ENCODE peak calls at places on chromosomes 6 and 20, in ten cellular contexts. G is GM12865; S is adipocyte; R is CD8-positive, alpha-beta memory T cell; J is pancreas; Z is choroid plexus epithelial cell; D is HL-60; M is ovary; O is GM12864; Q is right cardiac atrium. X is an unnamed sample.

GRCh38 chr6:25900843-25901242 is 26.8 kb upstream of the SLC17A3 start:
- DNase-seq in G (no peak), S (no peak), R (no peak), J (no peak), Z (no peak), D (no peak), M (no peak), O (no peak), Q (no peak), X (no peak)

GRCh38 chr6:56746767-56747504 is 104.2 kb upstream of the DST start:
- DNase-seq in G (no peak), S (no peak), R (no peak), J (no peak), Z (peak), D (no peak), M (no peak), O (no peak), Q (no peak), X (no peak)

GRCh38 chr20:50762435-50763201 is 31.2 kb downstream of the PARD6B start:
- DNase-seq in G (no peak), S (peak), R (no peak), J (peak), Z (peak), D (no peak), M (peak), O (no peak), Q (peak), X (no peak)

GRCh38 chr6:167560673-167561569 is 236.0 kb downstream of the TTLL2 start:
- DNase-seq in G (no peak), S (no peak), R (no peak), J (no peak), Z (no peak), D (no peak), M (no peak), O (no peak), Q (no peak), X (no peak)

GRCh38 chr20:63282946-63283345 is 10.0 kb upstream of the COL20A1 start:
- DNase-seq in G (no peak), S (no peak), R (no peak), J (no peak), Z (no peak), D (no peak), M (no peak), O (no peak), Q (no peak), X (no peak)

GRCh38 chr6:157443066-157443800 is 62.2 kb downstream of the ZDHHC14 start:
- DNase-seq in G (peak), S (peak), R (no peak), J (no peak), Z (peak), D (no peak), M (no peak), O (no peak), Q (no peak), X (peak)

GRCh38 chr20:10747019-10747418 is 73.2 kb upstream of the JAG1 start:
- DNase-seq in G (no peak), S (no peak), R (no peak), J (no peak), Z (no peak), D (no peak), M (no peak), O (no peak), Q (no peak), X (no peak)

GRCh38 chr6:130771741-130772140 is 55.5 kb upstream of the SMLR1 start:
- DNase-seq in G (no peak), S (no peak), R (no peak), J (no peak), Z (no peak), D (no peak), M (no peak), O (no peak), Q (no peak), X (no peak)

GRCh38 chr6:82915666-82916065 is 150.0 kb downstream of the UBE3D start:
- DNase-seq in G (no peak), S (no peak), R (no peak), J (no peak), Z (no peak), D (no peak), M (no peak), O (no peak), Q (no peak), X (no peak)

GRCh38 chr6:2782356-2782708 is 17.1 kb downstream of the WRNIP1 start:
- DNase-seq in G (no peak), S (no peak), R (no peak), J (no peak), Z (no peak), D (no peak), M (no peak), O (no peak), Q (no peak), X (no peak)

GRCh38 chr20:13344671-13345070 is 123.6 kb downstream of the ISM1 start:
- DNase-seq in G (no peak), S (no peak), R (no peak), J (no peak), Z (no peak), D (no peak), M (no peak), O (no peak), Q (no peak), X (no peak)

GRCh38 chr6:150627601-150628012 is 27.9 kb downstream of the PLEKHG1 start:
- DNase-seq in G (no peak), S (no peak), R (no peak), J (no peak), Z (peak), D (no peak), M (no peak), O (no peak), Q (no peak), X (no peak)

GRCh38 chr6:145318952-145319351 is 416.4 kb downstream of the EPM2A start:
- DNase-seq in G (no peak), S (no peak), R (no peak), J (no peak), Z (no peak), D (no peak), M (no peak), O (no peak), Q (no peak), X (no peak)

GRCh38 chr6:33979750-33980149 is 166.1 kb downstream of the GRM4 start:
- DNase-seq in G (no peak), S (no peak), R (no peak), J (no peak), Z (no peak), D (no peak), M (no peak), O (no peak), Q (no peak), X (no peak)

GRCh38 chr20:52372169-52372568 is 180.6 kb upstream of the ZFP64 start:
- DNase-seq in G (no peak), S (no peak), R (no peak), J (no peak), Z (no peak), D (no peak), M (no peak), O (no peak), Q (no peak), X (no peak)

GRCh38 chr20:41476013-41476441 is 109.4 kb upstream of the EMILIN3 start:
- DNase-seq in G (no peak), S (peak), R (no peak), J (peak), Z (peak), D (no peak), M (peak), O (no peak), Q (peak), X (no peak)

GRCh38 chr6:110944681-110945151 is 13.8 kb upstream of the GTF3C6 start:
- DNase-seq in G (peak), S (peak), R (peak), J (no peak), Z (peak), D (peak), M (no peak), O (peak), Q (no peak), X (peak)

GRCh38 chr6:148508401-148509151 is 165.9 kb downstream of the SASH1 start:
- DNase-seq in G (no peak), S (peak), R (no peak), J (no peak), Z (peak), D (no peak), M (no peak), O (no peak), Q (no peak), X (no peak)

GRCh38 chr20:51223163-51223562 is 200.3 kb upstream of the KCNG1 start:
- DNase-seq in G (no peak), S (no peak), R (no peak), J (no peak), Z (no peak), D (no peak), M (no peak), O (no peak), Q (no peak), X (no peak)

GRCh38 chr6:20620043-20620442 is 85.8 kb downstream of the CDKAL1 start:
- DNase-seq in G (no peak), S (peak), R (no peak), J (no peak), Z (peak), D (no peak), M (no peak), O (no peak), Q (no peak), X (no peak)

GRCh38 chr6:112269165-112269564 is 14.8 kb upstream of the LAMA4 start:
- DNase-seq in G (no peak), S (no peak), R (no peak), J (no peak), Z (peak), D (no peak), M (peak), O (no peak), Q (no peak), X (no peak)

GRCh38 chr6:169654590-169655391 is 47.0 kb downstream of the WDR27 start:
- DNase-seq in G (peak), S (peak), R (peak), J (peak), Z (peak), D (no peak), M (peak), O (peak), Q (peak), X (peak)

GRCh38 chr6:3410385-3411360 is 46.2 kb downstream of the SLC22A23 start:
- DNase-seq in G (peak), S (peak), R (peak), J (peak), Z (peak), D (peak), M (peak), O (peak), Q (peak), X (peak)

GRCh38 chr6:87628424-87628823 is 38.5 kb downstream of the ORC3 start:
- DNase-seq in G (peak), S (no peak), R (no peak), J (no peak), Z (peak), D (no peak), M (no peak), O (no peak), Q (no peak), X (no peak)
- H3K4me3 ChIP-seq in G (no peak), S (peak), R (no peak), J (no peak), Z (no peak), D (no peak), M (no peak), O (no peak), Q (no peak), X (no peak)

DNA sequence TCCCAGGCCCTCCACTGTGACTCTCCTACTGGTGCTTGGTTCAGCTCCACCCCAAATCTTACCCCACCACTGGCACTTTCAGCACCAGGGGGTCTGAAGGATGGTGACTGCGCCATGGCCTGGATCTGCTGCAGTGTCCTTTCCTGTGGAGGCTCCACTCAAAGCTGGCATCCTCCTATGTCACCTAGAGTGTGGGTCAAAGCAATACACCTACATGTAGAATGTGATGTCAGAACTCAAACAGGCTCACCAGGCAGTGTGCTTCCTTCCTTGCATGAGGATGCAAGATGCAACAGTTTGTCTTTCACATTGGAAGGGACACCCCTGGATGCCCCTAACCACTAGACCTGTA is 32.8 kb upstream of the MICB start:
- DNase-seq in G (no peak), S (no peak), R (no peak), J (no peak), Z (no peak), D (no peak), M (no peak), O (no peak), Q (no peak), X (no peak)
- H3K4me3 ChIP-seq in G (peak), S (no peak), R (peak), J (peak), Z (no peak), D (no peak), M (no peak), O (peak), Q (no peak), X (peak)

DNA sequence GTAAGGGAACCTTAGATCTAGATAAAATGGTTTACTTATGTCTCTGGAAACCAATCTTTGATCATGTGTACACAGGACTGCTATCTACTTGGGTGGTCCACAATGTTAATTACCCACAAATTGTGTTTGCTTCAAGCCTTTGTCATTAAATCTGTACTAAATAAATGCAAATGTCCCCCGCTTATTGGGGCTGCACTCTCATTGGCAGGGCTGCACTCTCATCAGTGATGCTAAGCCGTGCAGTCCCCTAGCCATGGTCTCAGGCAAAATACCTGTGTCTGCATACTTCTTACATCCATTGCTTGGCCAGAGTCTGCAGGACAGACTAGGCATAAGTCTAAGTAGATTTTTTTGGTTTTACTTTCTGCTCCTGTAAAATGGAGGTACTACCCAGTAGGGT is 117.5 kb downstream of the ASCC3 start:
- DNase-seq in G (no peak), S (no peak), R (no peak), J (no peak), Z (no peak), D (no peak), M (no peak), O (no peak), Q (no peak), X (no peak)
- H3K4me3 ChIP-seq in G (no peak), S (no peak), R (no peak), J (no peak), Z (no peak), D (no peak), M (no peak), O (no peak), Q (no peak), X (no peak)

GRCh38 chr6:42409582-42409981 is 42.1 kb downstream of the TRERF1 start:
- DNase-seq in G (no peak), S (no peak), R (no peak), J (no peak), Z (no peak), D (peak), M (no peak), O (no peak), Q (no peak), X (no peak)

GRCh38 chr6:42406296-42407280 is 45.1 kb downstream of the TRERF1 start:
- DNase-seq in G (no peak), S (peak), R (no peak), J (no peak), Z (peak), D (no peak), M (no peak), O (no peak), Q (no peak), X (no peak)

GRCh38 chr6:42404494-42404893 is 47.2 kb downstream of the TRERF1 start:
- DNase-seq in G (no peak), S (peak), R (peak), J (no peak), Z (peak), D (no peak), M (peak), O (no peak), Q (peak), X (no peak)

GRCh38 chr6:42405025-42405424 is 46.7 kb downstream of the TRERF1 start:
- DNase-seq in G (no peak), S (peak), R (no peak), J (no peak), Z (peak), D (no peak), M (no peak), O (no peak), Q (no peak), X (no peak)

DNA sequence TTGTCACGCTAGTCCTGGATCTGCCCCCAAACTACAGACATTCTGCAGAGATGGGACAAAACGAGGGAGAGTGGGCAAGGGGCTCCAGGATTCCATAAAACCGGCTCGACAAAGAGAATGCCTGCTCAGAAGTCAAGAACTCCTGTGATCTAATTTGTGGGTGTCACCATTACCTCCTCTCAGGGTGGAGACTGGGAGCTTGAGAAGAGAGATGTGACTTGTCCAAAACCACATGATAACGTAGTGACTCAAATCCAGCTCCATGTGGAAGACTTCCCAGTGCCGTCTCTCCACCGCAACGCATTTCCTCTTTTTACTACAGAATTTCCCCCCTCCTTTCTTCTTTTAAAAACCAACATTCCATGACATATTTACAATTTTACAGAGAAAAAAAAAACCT is 44.3 kb downstream of the TRERF1 start:
- DNase-seq in G (peak), S (peak), R (no peak), J (no peak), Z (peak), D (peak), M (no peak), O (no peak), Q (no peak), X (no peak)
- H3K4me3 ChIP-seq in G (no peak), S (peak), R (no peak), J (no peak), Z (no peak), D (no peak), M (no peak), O (no peak), Q (no peak), X (no peak)

GRCh38 chr20:36435799-36436541 is 105.3 kb upstream of the MYL9 start:
- DNase-seq in G (peak), S (peak), R (peak), J (peak), Z (peak), D (peak), M (peak), O (no peak), Q (peak), X (peak)
- H3K4me3 ChIP-seq in G (no peak), S (peak), R (no peak), J (peak), Z (peak), D (no peak), M (peak), O (no peak), Q (peak), X (no peak)

GRCh38 chr6:24497254-24497989 is 2.7 kb downstream of the ALDH5A1 start:
- DNase-seq in G (no peak), S (no peak), R (no peak), J (no peak), Z (no peak), D (no peak), M (no peak), O (no peak), Q (no peak), X (no peak)

GRCh38 chr6:24494726-24495515 is at the start of gene ALDH5A1:
- DNase-seq in G (peak), S (peak), R (peak), J (peak), Z (peak), D (peak), M (peak), O (no peak), Q (peak), X (peak)

GRCh38 chr6:24492475-24492874 is 2.3 kb upstream of the ALDH5A1 start:
- DNase-seq in G (peak), S (no peak), R (no peak), J (no peak), Z (peak), D (no peak), M (no peak), O (no peak), Q (peak), X (no peak)

GRCh38 chr6:24493945-24494725 is 634 bp upstream of the ALDH5A1 start:
- DNase-seq in G (no peak), S (no peak), R (no peak), J (no peak), Z (no peak), D (no peak), M (no peak), O (no peak), Q (no peak), X (no peak)

DNA sequence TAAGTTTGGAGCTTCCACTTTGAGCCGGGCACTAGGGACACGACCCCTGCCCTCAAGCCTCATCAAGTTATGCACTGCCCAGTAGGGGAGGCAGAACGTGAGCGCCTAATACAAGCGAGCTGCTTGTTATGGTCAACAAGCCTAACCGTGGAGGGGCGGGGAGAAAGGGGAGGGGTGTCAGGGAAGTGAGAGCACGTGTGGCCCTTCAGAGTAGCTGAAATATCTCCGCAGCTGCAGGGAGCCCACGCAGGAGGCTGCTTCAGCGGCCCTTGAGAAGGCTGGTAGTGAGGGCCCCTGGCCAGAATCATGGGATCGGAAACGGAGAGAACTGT is 713 bp downstream of the ALDH5A1 start:
- DNase-seq in G (peak), S (peak), R (peak), J (peak), Z (peak), D (peak), M (peak), O (no peak), Q (peak), X (peak)
- H3K4me3 ChIP-seq in G (peak), S (peak), R (peak), J (peak), Z (peak), D (peak), M (peak), O (peak), Q (peak), X (peak)

GRCh38 chr6:13566500-13566899 is 7.9 kb upstream of the SIRT5 start:
- DNase-seq in G (no peak), S (no peak), R (no peak), J (no peak), Z (no peak), D (no peak), M (no peak), O (no peak), Q (no peak), X (no peak)

GRCh38 chr6:13572240-13572639 is 2.2 kb upstream of the SIRT5 start:
- DNase-seq in G (no peak), S (no peak), R (no peak), J (no peak), Z (no peak), D (no peak), M (no peak), O (no peak), Q (no peak), X (no peak)

GRCh38 chr6:13573255-13573654 is 1.1 kb upstream of the SIRT5 start:
- DNase-seq in G (peak), S (no peak), R (no peak), J (no peak), Z (no peak), D (no peak), M (no peak), O (no peak), Q (no peak), X (no peak)

GRCh38 chr6:13565921-13566320 is 8.5 kb upstream of the SIRT5 start:
- DNase-seq in G (no peak), S (no peak), R (no peak), J (no peak), Z (no peak), D (no peak), M (no peak), O (no peak), Q (no peak), X (no peak)

GRCh38 chr6:13568970-13569369 is 5.4 kb upstream of the SIRT5 start:
- DNase-seq in G (no peak), S (no peak), R (no peak), J (no peak), Z (no peak), D (no peak), M (no peak), O (no peak), Q (no peak), X (no peak)
- H3K4me3 ChIP-seq in G (no peak), S (no peak), R (no peak), J (no peak), Z (no peak), D (no peak), M (no peak), O (no peak), Q (no peak), X (no peak)

GRCh38 chr6:113488061-113488460 is 369.1 kb upstream of the MARCKS start:
- DNase-seq in G (no peak), S (no peak), R (no peak), J (no peak), Z (peak), D (no peak), M (no peak), O (no peak), Q (no peak), X (no peak)
- H3K4me3 ChIP-seq in G (no peak), S (no peak), R (no peak), J (no peak), Z (no peak), D (no peak), M (no peak), O (no peak), Q (no peak), X (no peak)

GRCh38 chr20:57386762-57387161 is 4.4 kb upstream of the RBM38 start:
- DNase-seq in G (no peak), S (no peak), R (peak), J (no peak), Z (no peak), D (no peak), M (no peak), O (no peak), Q (no peak), X (no peak)
- H3K4me3 ChIP-seq in G (no peak), S (no peak), R (no peak), J (no peak), Z (no peak), D (no peak), M (no peak), O (no peak), Q (no peak), X (no peak)

GRCh38 chr6:142692942-142693341 is 252.0 kb downstream of the HIVEP2 start:
- DNase-seq in G (peak), S (peak), R (peak), J (peak), Z (peak), D (peak), M (peak), O (no peak), Q (peak), X (peak)
- H3K4me3 ChIP-seq in G (no peak), S (peak), R (no peak), J (no peak), Z (peak), D (no peak), M (no peak), O (no peak), Q (no peak), X (no peak)

X was measured in CD4-positive, CD25-positive, alpha-beta regulatory T cell.